ENCODE peak calls at places on chromosomes 4 and X, in five cellular contexts. T is neural progenitor cell, Y is keratinocyte, M is K562, B is H1. K is an unnamed sample.

GRCh38 chr4:77453911-77454310 is 151.7 kb upstream of the CXCL13 start:
- DNase-seq in T (no peak), B (no peak), M (no peak), Y (no peak), K (no peak)

GRCh38 chr4:8840816-8841455 is 30.7 kb downstream of the HMX1 start:
- DNase-seq in Y (no peak), M (no peak), T (no peak), B (peak), K (no peak)

GRCh38 chrX:50680990-50681389 is 133.0 kb downstream of the SHROOM4 start:
- DNase-seq in Y (no peak), M (no peak), B (peak), T (peak), K (peak)

GRCh38 chrX:13081385-13082285 is 37.2 kb upstream of the FAM9C start:
- DNase-seq in Y (no peak), T (no peak), B (no peak), M (no peak), K (no peak)

GRCh38 chrX:71282514-71283408 is 674 bp upstream of the NONO start:
- DNase-seq in T (peak), Y (no peak), B (peak), M (no peak), K (no peak)

GRCh38 chr4:95265814-95266740 is 282.7 kb downstream of the UNC5C start:
- DNase-seq in B (no peak), T (no peak), Y (no peak), M (no peak), K (no peak)

GRCh38 chr4:101960431-101960830 is 169.9 kb downstream of the BANK1 start:
- DNase-seq in B (no peak), M (no peak), T (no peak), Y (no peak), K (no peak)

GRCh38 chrX:37785569-37785968 is 5.7 kb downstream of the CYBB start:
- DNase-seq in T (no peak), Y (no peak), B (no peak), M (no peak), K (no peak)

GRCh38 chr4:32884198-32884597 is 2164.0 kb downstream of the PCDH7 start:
- DNase-seq in Y (no peak), T (no peak), B (no peak), M (no peak), K (no peak)

GRCh38 chr4:141127884-141128283 is 5.4 kb downstream of the RNF150 start:
- DNase-seq in Y (no peak), M (no peak), B (no peak), T (no peak), K (no peak)

GRCh38 chrX:153999359-154000037 is 20.2 kb downstream of the IRAK1 start:
- DNase-seq in B (no peak), M (no peak), T (peak), Y (no peak), K (no peak)

GRCh38 chr4:71729856-71730255 is 54.0 kb downstream of the GC start:
- DNase-seq in B (no peak), Y (no peak), T (no peak), M (no peak), K (no peak)

GRCh38 chr4:110184124-110184790 is 14.2 kb downstream of the ELOVL6 start:
- DNase-seq in B (no peak), M (no peak), T (peak), Y (no peak), K (peak)

GRCh38 chr4:1738410-1738809 is 17.1 kb downstream of the TACC3 start:
- DNase-seq in T (no peak), B (no peak), Y (no peak), M (no peak), K (no peak)

GRCh38 chr4:110183643-110184042 is 14.8 kb downstream of the ELOVL6 start:
- DNase-seq in M (no peak), B (no peak), T (peak), Y (no peak), K (no peak)

GRCh38 chrX:69618803-69619202 is 2.9 kb downstream of the EDA start:
- DNase-seq in M (no peak), B (no peak), T (peak), Y (no peak), K (peak)

GRCh38 chr4:80535551-80535950 is 200.0 kb downstream of the CFAP299 start:
- DNase-seq in Y (no peak), T (no peak), B (no peak), M (no peak), K (no peak)

GRCh38 chr4:24720979-24721378 is 74.4 kb upstream of the SOD3 start:
- DNase-seq in T (no peak), B (no peak), Y (no peak), M (no peak), K (no peak)

GRCh38 chrX:132956421-132957210 is 1.8 kb downstream of the HS6ST2 start:
- DNase-seq in M (no peak), T (peak), Y (no peak), B (peak), K (no peak)

GRCh38 chrX:131650637-131651410 is 107.0 kb downstream of the OR13H1 start:
- DNase-seq in M (no peak), T (no peak), Y (no peak), B (no peak), K (no peak)

GRCh38 chr4:133146574-133147198 is 2.4 kb upstream of the PCDH10 start:
- DNase-seq in T (peak), Y (no peak), B (peak), M (peak), K (peak)

GRCh38 chr4:133148690-133149363 is at the start of gene PCDH10:
- DNase-seq in T (peak), Y (no peak), B (peak), M (peak), K (peak)

GRCh38 chr4:133149364-133149695 is 236 bp downstream of the PCDH10 start:
- DNase-seq in B (no peak), M (no peak), T (no peak), Y (no peak), K (no peak)

GRCh38 chr4:133147365-133147821 is 1.7 kb upstream of the PCDH10 start:
- DNase-seq in M (no peak), Y (no peak), T (peak), B (peak), K (peak)

GRCh38 chr4:133147922-133148689 is 988 bp upstream of the PCDH10 start:
- DNase-seq in Y (no peak), M (no peak), T (peak), B (peak), K (peak)
- TF ChIP-seq EZH2 in Y (peak), M (no peak), T (peak), B (peak), K (no peak)

GRCh38 chr4:577499-578450 is 1.7 kb upstream of the TMEM271 start:
- DNase-seq in T (peak), M (no peak), B (peak), Y (no peak), K (no peak)
- TF ChIP-seq EZH2 in T (peak), M (no peak), B (peak), Y (no peak), K (no peak)

GRCh38 chr4:151408380-151408629 is 671 bp upstream of the FHIP1A start:
- DNase-seq in T (no peak), M (peak), B (peak), Y (no peak), K (no peak)
- TF ChIP-seq EZH2 in T (peak), M (no peak), B (no peak), Y (no peak), K (peak)

GRCh38 chr4:125489952-125490690 is 175.4 kb downstream of the FAT4 start:
- DNase-seq in B (no peak), T (no peak), Y (no peak), M (no peak), K (no peak)
- TF ChIP-seq EZH2 in B (no peak), T (no peak), Y (no peak), M (no peak), K (no peak)

DNA sequence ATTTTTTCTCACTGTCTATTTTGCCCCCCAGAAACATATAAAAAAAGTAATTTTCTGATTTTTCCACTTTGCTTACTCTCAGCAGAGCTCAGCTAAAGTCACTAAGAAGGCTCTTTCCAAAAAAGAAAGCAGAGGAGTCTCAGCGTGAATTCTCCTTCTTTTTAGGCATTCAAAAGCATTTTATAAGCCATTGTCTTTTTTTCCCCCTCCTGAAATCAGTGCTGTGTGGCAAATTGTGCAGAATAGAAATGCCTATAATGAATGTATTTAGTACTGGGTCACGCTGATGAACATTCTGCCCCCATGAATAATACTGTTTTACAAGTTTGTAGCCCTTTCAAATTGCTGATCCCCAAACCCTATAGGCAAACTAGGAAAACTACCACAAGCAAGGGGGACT is 1.6 kb upstream of the PCDH18 start:
- DNase-seq in M (no peak), Y (no peak), B (no peak), T (peak), K (no peak)
- TF ChIP-seq EZH2 in M (no peak), Y (no peak), B (no peak), T (no peak), K (no peak)

GRCh38 chrX:68415289-68415688 is 18.0 kb downstream of the OPHN1 start:
- DNase-seq in M (no peak), T (no peak), Y (no peak), B (no peak), K (peak)
- TF ChIP-seq EZH2 in M (no peak), T (no peak), Y (no peak), B (no peak), K (no peak)

GRCh38 chr4:6453688-6453990 is 18.8 kb downstream of the PPP2R2C start:
- DNase-seq in B (no peak), M (no peak), Y (no peak), T (no peak), K (no peak)
- TF ChIP-seq EZH2 in B (no peak), M (no peak), Y (no peak), T (no peak), K (no peak)

DNA sequence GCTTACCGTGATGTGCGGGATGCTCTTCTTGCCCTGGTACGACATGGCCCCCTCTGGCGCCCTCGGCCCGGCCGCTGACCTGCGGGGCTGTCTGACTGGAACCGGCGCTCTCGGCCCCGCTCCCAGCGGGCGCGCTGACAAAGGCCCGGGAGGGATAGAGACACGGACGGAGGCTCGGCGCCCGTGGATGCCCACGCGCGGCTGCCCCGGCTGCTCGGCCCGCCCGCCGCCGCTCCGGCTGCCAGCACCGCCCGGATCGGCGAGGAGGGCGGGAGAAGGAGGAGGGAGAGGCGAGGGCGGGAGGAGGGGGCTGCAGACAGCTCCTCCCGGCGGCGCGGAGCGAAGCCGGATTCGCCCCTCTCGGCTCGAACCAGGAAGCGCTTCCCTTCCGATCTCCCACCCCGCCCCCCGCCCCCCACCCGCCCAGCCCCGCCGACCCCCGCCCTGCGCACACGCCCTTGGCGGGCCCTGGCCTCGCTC is 4.6 kb downstream of the CRMP1 start:
- DNase-seq in Y (no peak), T (peak), B (peak), M (peak), K (no peak)
- TF ChIP-seq EZH2 in Y (peak), T (no peak), B (no peak), M (no peak), K (peak)